ENCODE peak calls at places on chromosomes 1 and 21, in eight cellular contexts. One of them, this sample, is unnamed.

GRCh38 chr1:86421601-86422280 is 2.2 kb upstream of the CLCA2 start:
- DNase-seq in GM12878: no peak
- DNase-seq in H54: no peak
- DNase-seq in adrenal gland: no peak
- DNase-seq in uterus: no peak
- DNase-seq in erythroblast: no peak
- DNase-seq in suprapubic skin: no peak
- DNase-seq in A549: no peak
- DNase-seq in this sample: no peak

GRCh38 chr1:95701450-95702173 is 467.6 kb downstream of the RWDD3 start:
- DNase-seq in GM12878: no peak
- DNase-seq in H54: no peak
- DNase-seq in adrenal gland: no peak
- DNase-seq in uterus: no peak
- DNase-seq in erythroblast: no peak
- DNase-seq in suprapubic skin: peak; percentile 75
- DNase-seq in A549: no peak
- DNase-seq in this sample: no peak

GRCh38 chr1:176691251-176692228 is 228.6 kb downstream of the PAPPA2 start:
- DNase-seq in GM12878: peak; percentile 17
- DNase-seq in H54: peak; percentile 15
- DNase-seq in adrenal gland: peak; percentile 72
- DNase-seq in uterus: no peak
- DNase-seq in erythroblast: peak; percentile 48
- DNase-seq in suprapubic skin: no peak
- DNase-seq in A549: peak; percentile 65
- DNase-seq in this sample: peak; percentile 55

GRCh38 chr1:2639607-2640521 is 7.0 kb upstream of the MMEL1 start:
- DNase-seq in GM12878: no peak
- DNase-seq in H54: no peak
- DNase-seq in adrenal gland: peak; percentile 86
- DNase-seq in uterus: no peak
- DNase-seq in erythroblast: no peak
- DNase-seq in suprapubic skin: no peak
- DNase-seq in A549: no peak
- DNase-seq in this sample: no peak

GRCh38 chr1:233114860-233115259 is 164.4 kb downstream of the NTPCR start:
- DNase-seq in GM12878: no peak
- DNase-seq in H54: no peak
- DNase-seq in adrenal gland: no peak
- DNase-seq in uterus: no peak
- DNase-seq in erythroblast: no peak
- DNase-seq in suprapubic skin: no peak
- DNase-seq in A549: no peak
- DNase-seq in this sample: peak; percentile 48

GRCh38 chr1:220884109-220884980 is 5.1 kb downstream of the HLX start:
- DNase-seq in GM12878: no peak
- DNase-seq in H54: no peak
- DNase-seq in adrenal gland: no peak
- DNase-seq in uterus: no peak
- DNase-seq in erythroblast: no peak
- DNase-seq in suprapubic skin: no peak
- DNase-seq in A549: no peak
- DNase-seq in this sample: no peak

GRCh38 chr1:103180660-103181059 is 72.3 kb upstream of the COL11A1 start:
- DNase-seq in GM12878: no peak
- DNase-seq in H54: no peak
- DNase-seq in adrenal gland: no peak
- DNase-seq in uterus: no peak
- DNase-seq in erythroblast: no peak
- DNase-seq in suprapubic skin: no peak
- DNase-seq in A549: peak; percentile 70
- DNase-seq in this sample: no peak

GRCh38 chr21:44949161-44950015 is 9.6 kb downstream of the SLX9 start:
- DNase-seq in GM12878: no peak
- DNase-seq in H54: peak; percentile 84
- DNase-seq in adrenal gland: peak; percentile 93
- DNase-seq in uterus: peak; percentile 87
- DNase-seq in erythroblast: peak; percentile 80
- DNase-seq in suprapubic skin: peak; percentile 94
- DNase-seq in A549: peak; percentile 65
- DNase-seq in this sample: peak; percentile 60

GRCh38 chr1:171220551-171221175 is 27.6 kb upstream of the FMO1 start:
- DNase-seq in GM12878: no peak
- DNase-seq in H54: no peak
- DNase-seq in adrenal gland: no peak
- DNase-seq in uterus: no peak
- DNase-seq in erythroblast: no peak
- DNase-seq in suprapubic skin: no peak
- DNase-seq in A549: no peak
- DNase-seq in this sample: no peak

GRCh38 chr1:206496131-206496793 is 11.1 kb upstream of the RASSF5 start:
- DNase-seq in GM12878: no peak
- DNase-seq in H54: no peak
- DNase-seq in adrenal gland: peak; percentile 69
- DNase-seq in uterus: no peak
- DNase-seq in erythroblast: no peak
- DNase-seq in suprapubic skin: no peak
- DNase-seq in A549: no peak
- DNase-seq in this sample: peak; percentile 62
- TF ChIP-seq POLR2A in GM12878: no peak
- TF ChIP-seq POLR2A in H54: no peak
- TF ChIP-seq POLR2A in adrenal gland: no peak
- TF ChIP-seq POLR2A in uterus: no peak
- TF ChIP-seq POLR2A in erythroblast: no peak
- TF ChIP-seq POLR2A in suprapubic skin: no peak
- TF ChIP-seq POLR2A in A549: no peak
- TF ChIP-seq POLR2A in this sample: no peak

GRCh38 chr1:179823693-179824092 is 53.9 kb downstream of the TOR1AIP2 start:
- DNase-seq in GM12878: no peak
- DNase-seq in H54: no peak
- DNase-seq in adrenal gland: no peak
- DNase-seq in uterus: no peak
- DNase-seq in erythroblast: no peak
- DNase-seq in suprapubic skin: peak; percentile 28
- DNase-seq in A549: no peak
- DNase-seq in this sample: no peak

GRCh38 chr1:179820216-179820970 is 57.2 kb downstream of the TOR1AIP2 start:
- DNase-seq in GM12878: no peak
- DNase-seq in H54: no peak
- DNase-seq in adrenal gland: peak; percentile 46
- DNase-seq in uterus: no peak
- DNase-seq in erythroblast: no peak
- DNase-seq in suprapubic skin: peak; percentile 65
- DNase-seq in A549: no peak
- DNase-seq in this sample: peak; percentile 93

GRCh38 chr1:179821524-179821923 is 56.1 kb downstream of the TOR1AIP2 start:
- DNase-seq in GM12878: no peak
- DNase-seq in H54: no peak
- DNase-seq in adrenal gland: peak; percentile 27
- DNase-seq in uterus: no peak
- DNase-seq in erythroblast: no peak
- DNase-seq in suprapubic skin: peak; percentile 35
- DNase-seq in A549: no peak
- DNase-seq in this sample: no peak

GRCh38 chr1:179824265-179824664 is 53.3 kb downstream of the TOR1AIP2 start:
- DNase-seq in GM12878: no peak
- DNase-seq in H54: no peak
- DNase-seq in adrenal gland: peak; percentile 47
- DNase-seq in uterus: no peak
- DNase-seq in erythroblast: no peak
- DNase-seq in suprapubic skin: peak; percentile 79
- DNase-seq in A549: no peak
- DNase-seq in this sample: peak; percentile 90

DNA sequence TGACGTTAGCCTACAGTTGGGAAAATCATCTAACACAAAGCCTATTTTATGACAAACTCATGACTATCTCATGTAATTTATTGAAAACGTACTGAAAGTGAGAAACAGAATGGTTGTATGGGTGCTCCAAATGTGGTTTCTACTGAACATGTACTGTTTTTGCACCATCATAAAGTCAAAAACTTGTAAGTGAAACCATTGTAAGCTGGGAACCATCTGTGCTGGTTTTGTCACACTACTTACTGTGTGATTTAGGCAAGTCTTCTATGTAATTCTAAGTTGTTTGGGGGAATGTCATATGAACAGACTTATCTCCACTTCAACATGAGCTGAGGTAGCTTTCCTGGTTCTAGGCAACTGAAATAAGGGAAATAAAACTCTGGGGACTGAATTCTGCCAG is 55.5 kb downstream of the TOR1AIP2 start:
- DNase-seq in GM12878: no peak
- DNase-seq in H54: no peak
- DNase-seq in adrenal gland: no peak
- DNase-seq in uterus: no peak
- DNase-seq in erythroblast: no peak
- DNase-seq in suprapubic skin: no peak
- DNase-seq in A549: no peak
- DNase-seq in this sample: no peak
- TF ChIP-seq POLR2A in GM12878: no peak
- TF ChIP-seq POLR2A in H54: no peak
- TF ChIP-seq POLR2A in adrenal gland: no peak
- TF ChIP-seq POLR2A in uterus: no peak
- TF ChIP-seq POLR2A in erythroblast: no peak
- TF ChIP-seq POLR2A in suprapubic skin: no peak
- TF ChIP-seq POLR2A in A549: no peak
- TF ChIP-seq POLR2A in this sample: no peak

DNA sequence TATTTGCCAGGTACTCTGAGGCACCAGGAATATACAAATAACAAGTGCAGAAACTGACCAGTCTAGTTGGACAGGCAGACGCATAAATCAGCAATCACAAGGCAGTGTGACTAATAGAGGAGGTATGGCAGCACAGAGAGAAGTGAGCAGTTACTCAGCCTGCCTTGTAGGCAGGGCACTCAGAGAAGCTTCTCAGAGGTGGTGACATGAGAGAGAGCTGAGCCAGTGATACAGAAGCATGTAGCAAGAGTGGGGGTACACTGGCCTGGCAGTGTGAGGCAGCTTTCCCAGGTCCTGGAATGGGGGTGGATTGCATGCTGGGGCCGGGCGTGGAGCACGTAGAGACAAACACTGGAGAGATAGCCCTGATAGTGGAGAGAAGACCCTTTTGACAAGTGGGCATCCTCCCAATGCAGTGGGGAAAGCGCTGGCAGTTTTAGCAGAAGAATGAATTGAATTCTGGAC is 7.8 kb downstream of the PHLDA3 start:
- DNase-seq in GM12878: no peak
- DNase-seq in H54: no peak
- DNase-seq in adrenal gland: peak; percentile 89
- DNase-seq in uterus: peak; percentile 57
- DNase-seq in erythroblast: no peak
- DNase-seq in suprapubic skin: no peak
- DNase-seq in A549: peak; percentile 93
- DNase-seq in this sample: no peak
- TF ChIP-seq POLR2A in GM12878: no peak
- TF ChIP-seq POLR2A in H54: peak; percentile 41
- TF ChIP-seq POLR2A in adrenal gland: peak; percentile 86
- TF ChIP-seq POLR2A in uterus: no peak
- TF ChIP-seq POLR2A in erythroblast: no peak
- TF ChIP-seq POLR2A in suprapubic skin: no peak
- TF ChIP-seq POLR2A in A549: no peak
- TF ChIP-seq POLR2A in this sample: no peak

GRCh38 chr1:65479805-65480204 is 59.3 kb downstream of the LEPR start:
- DNase-seq in GM12878: no peak
- DNase-seq in H54: no peak
- DNase-seq in adrenal gland: no peak
- DNase-seq in uterus: no peak
- DNase-seq in erythroblast: no peak
- DNase-seq in suprapubic skin: no peak
- DNase-seq in A549: no peak
- DNase-seq in this sample: no peak

GRCh38 chr1:65471901-65472332 is 51.4 kb downstream of the LEPR start:
- DNase-seq in GM12878: no peak
- DNase-seq in H54: no peak
- DNase-seq in adrenal gland: no peak
- DNase-seq in uterus: no peak
- DNase-seq in erythroblast: no peak
- DNase-seq in suprapubic skin: no peak
- DNase-seq in A549: no peak
- DNase-seq in this sample: no peak

GRCh38 chr1:65477414-65478378 is 57.2 kb downstream of the LEPR start:
- DNase-seq in GM12878: no peak
- DNase-seq in H54: no peak
- DNase-seq in adrenal gland: no peak
- DNase-seq in uterus: no peak
- DNase-seq in erythroblast: no peak
- DNase-seq in suprapubic skin: no peak
- DNase-seq in A549: no peak
- DNase-seq in this sample: no peak

GRCh38 chr1:65478379-65479026 is 58.0 kb downstream of the LEPR start:
- DNase-seq in GM12878: no peak
- DNase-seq in H54: no peak
- DNase-seq in adrenal gland: no peak
- DNase-seq in uterus: no peak
- DNase-seq in erythroblast: no peak
- DNase-seq in suprapubic skin: no peak
- DNase-seq in A549: no peak
- DNase-seq in this sample: no peak

DNA sequence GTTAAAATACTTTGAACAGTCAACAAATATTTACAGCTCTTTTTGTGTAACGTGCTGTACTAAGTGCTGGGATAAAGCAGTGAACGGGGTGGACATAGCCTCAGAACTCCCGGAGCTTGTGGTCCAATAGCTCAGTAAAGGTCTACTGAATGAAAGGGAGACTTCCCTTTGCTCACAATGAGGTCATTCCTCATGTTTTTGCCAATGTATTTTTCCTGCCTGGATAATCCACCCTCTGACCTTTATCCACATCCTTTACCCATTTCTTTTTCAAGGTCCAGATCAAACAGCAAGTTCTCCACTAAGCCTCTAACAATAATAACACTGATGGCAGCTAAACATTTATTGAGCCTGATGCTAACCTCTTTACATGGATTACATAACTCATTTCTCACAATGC is 55.9 kb downstream of the LEPR start:
- DNase-seq in GM12878: no peak
- DNase-seq in H54: no peak
- DNase-seq in adrenal gland: no peak
- DNase-seq in uterus: no peak
- DNase-seq in erythroblast: no peak
- DNase-seq in suprapubic skin: no peak
- DNase-seq in A549: no peak
- DNase-seq in this sample: no peak
- TF ChIP-seq POLR2A in GM12878: no peak
- TF ChIP-seq POLR2A in H54: no peak
- TF ChIP-seq POLR2A in adrenal gland: no peak
- TF ChIP-seq POLR2A in uterus: no peak
- TF ChIP-seq POLR2A in erythroblast: no peak
- TF ChIP-seq POLR2A in suprapubic skin: no peak
- TF ChIP-seq POLR2A in A549: no peak
- TF ChIP-seq POLR2A in this sample: no peak

This sample was measured in NB4.